ENCODE peak calls at places on chromosome 16, in six cellular contexts. One of them, this sample, is unnamed.

GRCh38 chr16:726438-727290 is at the start of the genes CCDC78 and HAGHL:
- DNase-seq in CD8-positive, alpha-beta T cell: peak; percentile 67
- DNase-seq in adrenal gland: peak; percentile 53
- DNase-seq in AG04450: no peak
- DNase-seq in GM23248: peak; percentile 63
- DNase-seq in CD8-positive, alpha-beta memory T cell: peak; percentile 64
- DNase-seq in this sample: peak; percentile 95

GRCh38 chr16:57575468-57576277 is 33.2 kb downstream of the ADGRG5 start:
- DNase-seq in CD8-positive, alpha-beta T cell: no peak
- DNase-seq in adrenal gland: no peak
- DNase-seq in AG04450: no peak
- DNase-seq in GM23248: no peak
- DNase-seq in CD8-positive, alpha-beta memory T cell: no peak
- DNase-seq in this sample: no peak

GRCh38 chr16:30518552-30518951 is 7.8 kb downstream of the ZNF768 start:
- DNase-seq in CD8-positive, alpha-beta T cell: no peak
- DNase-seq in adrenal gland: no peak
- DNase-seq in AG04450: no peak
- DNase-seq in GM23248: no peak
- DNase-seq in CD8-positive, alpha-beta memory T cell: no peak
- DNase-seq in this sample: no peak

GRCh38 chr16:57555831-57556230 is 13.4 kb downstream of the ADGRG5 start:
- DNase-seq in CD8-positive, alpha-beta T cell: no peak
- DNase-seq in adrenal gland: no peak
- DNase-seq in AG04450: no peak
- DNase-seq in GM23248: no peak
- DNase-seq in CD8-positive, alpha-beta memory T cell: no peak
- DNase-seq in this sample: no peak

GRCh38 chr16:27098366-27099050 is 31.8 kb downstream of the C16orf82 start:
- DNase-seq in CD8-positive, alpha-beta T cell: no peak
- DNase-seq in adrenal gland: no peak
- DNase-seq in AG04450: no peak
- DNase-seq in GM23248: no peak
- DNase-seq in CD8-positive, alpha-beta memory T cell: no peak
- DNase-seq in this sample: no peak

GRCh38 chr16:74304164-74304834 is 7.7 kb downstream of the PSMD7 start:
- DNase-seq in CD8-positive, alpha-beta T cell: no peak
- DNase-seq in adrenal gland: no peak
- DNase-seq in AG04450: no peak
- DNase-seq in GM23248: peak; percentile 43
- DNase-seq in CD8-positive, alpha-beta memory T cell: no peak
- DNase-seq in this sample: no peak

GRCh38 chr16:58582971-58583765 is 46.5 kb downstream of the CNOT1 start:
- DNase-seq in CD8-positive, alpha-beta T cell: no peak
- DNase-seq in adrenal gland: no peak
- DNase-seq in AG04450: no peak
- DNase-seq in GM23248: no peak
- DNase-seq in CD8-positive, alpha-beta memory T cell: no peak
- DNase-seq in this sample: no peak

GRCh38 chr16:88553739-88554138 is 16.5 kb upstream of the ZC3H18 start:
- DNase-seq in CD8-positive, alpha-beta T cell: no peak
- DNase-seq in adrenal gland: no peak
- DNase-seq in AG04450: no peak
- DNase-seq in GM23248: no peak
- DNase-seq in CD8-positive, alpha-beta memory T cell: no peak
- DNase-seq in this sample: no peak

GRCh38 chr16:57446530-57447141 is 549 bp downstream of the CIAPIN1 start:
- DNase-seq in CD8-positive, alpha-beta T cell: peak; percentile 19
- DNase-seq in adrenal gland: peak; percentile 75
- DNase-seq in AG04450: no peak
- DNase-seq in GM23248: peak; percentile 67
- DNase-seq in CD8-positive, alpha-beta memory T cell: no peak
- DNase-seq in this sample: peak; percentile 88

GRCh38 chr16:66933776-66934137 is 445 bp downstream of the CIAO2B start:
- DNase-seq in CD8-positive, alpha-beta T cell: no peak
- DNase-seq in adrenal gland: no peak
- DNase-seq in AG04450: no peak
- DNase-seq in GM23248: no peak
- DNase-seq in CD8-positive, alpha-beta memory T cell: no peak
- DNase-seq in this sample: no peak

GRCh38 chr16:73268311-73268997 is 220.5 kb upstream of the ZFHX3 start:
- DNase-seq in CD8-positive, alpha-beta T cell: no peak
- DNase-seq in adrenal gland: no peak
- DNase-seq in AG04450: no peak
- DNase-seq in GM23248: peak; percentile 30
- DNase-seq in CD8-positive, alpha-beta memory T cell: no peak
- DNase-seq in this sample: peak; percentile 69

GRCh38 chr16:933581-933980 is 37.2 kb downstream of the LMF1 start:
- DNase-seq in CD8-positive, alpha-beta T cell: no peak
- DNase-seq in adrenal gland: no peak
- DNase-seq in AG04450: no peak
- DNase-seq in GM23248: no peak
- DNase-seq in CD8-positive, alpha-beta memory T cell: no peak
- DNase-seq in this sample: peak; percentile 80

GRCh38 chr16:64489449-64489848 is 632.4 kb downstream of the CDH11 start:
- DNase-seq in CD8-positive, alpha-beta T cell: no peak
- DNase-seq in adrenal gland: no peak
- DNase-seq in AG04450: no peak
- DNase-seq in GM23248: no peak
- DNase-seq in CD8-positive, alpha-beta memory T cell: no peak
- DNase-seq in this sample: no peak

GRCh38 chr16:89880477-89881367 is 7.3 kb downstream of the TCF25 start:
- DNase-seq in CD8-positive, alpha-beta T cell: no peak
- DNase-seq in adrenal gland: no peak
- DNase-seq in AG04450: no peak
- DNase-seq in GM23248: no peak
- DNase-seq in CD8-positive, alpha-beta memory T cell: no peak
- DNase-seq in this sample: peak; percentile 18

GRCh38 chr16:83925957-83926725 is 26.9 kb upstream of the OSGIN1 start:
- DNase-seq in CD8-positive, alpha-beta T cell: no peak
- DNase-seq in adrenal gland: no peak
- DNase-seq in AG04450: no peak
- DNase-seq in GM23248: no peak
- DNase-seq in CD8-positive, alpha-beta memory T cell: no peak
- DNase-seq in this sample: peak; percentile 51

GRCh38 chr16:83924686-83925085 is 25.8 kb downstream of the MLYCD start:
- DNase-seq in CD8-positive, alpha-beta T cell: no peak
- DNase-seq in adrenal gland: no peak
- DNase-seq in AG04450: no peak
- DNase-seq in GM23248: no peak
- DNase-seq in CD8-positive, alpha-beta memory T cell: no peak
- DNase-seq in this sample: peak; percentile 57

GRCh38 chr16:83928341-83929055 is 24.5 kb upstream of the OSGIN1 start:
- DNase-seq in CD8-positive, alpha-beta T cell: no peak
- DNase-seq in adrenal gland: peak; percentile 50
- DNase-seq in AG04450: peak; percentile 45
- DNase-seq in GM23248: peak; percentile 86
- DNase-seq in CD8-positive, alpha-beta memory T cell: no peak
- DNase-seq in this sample: peak; percentile 97

GRCh38 chr16:83925095-83925905 is 26.4 kb downstream of the MLYCD start:
- DNase-seq in CD8-positive, alpha-beta T cell: no peak
- DNase-seq in adrenal gland: no peak
- DNase-seq in AG04450: no peak
- DNase-seq in GM23248: no peak
- DNase-seq in CD8-positive, alpha-beta memory T cell: no peak
- DNase-seq in this sample: peak; percentile 25

GRCh38 chr16:83926726-83927397 is 26.2 kb upstream of the OSGIN1 start:
- DNase-seq in CD8-positive, alpha-beta T cell: peak; percentile 60
- DNase-seq in adrenal gland: peak; percentile 84
- DNase-seq in AG04450: peak; percentile 30
- DNase-seq in GM23248: peak; percentile 84
- DNase-seq in CD8-positive, alpha-beta memory T cell: peak; percentile 39
- DNase-seq in this sample: peak; percentile 98
- H3K4me3 ChIP-seq in CD8-positive, alpha-beta T cell: no peak overlapping the region
- H3K4me3 ChIP-seq in adrenal gland: no peak overlapping the region
- H3K4me3 ChIP-seq in AG04450: no peak overlapping the region
- H3K4me3 ChIP-seq in GM23248: peak overlapping the region; percentile 40
- H3K4me3 ChIP-seq in CD8-positive, alpha-beta memory T cell: no peak overlapping the region
- H3K4me3 ChIP-seq in this sample: peak overlapping the region; percentile 60

DNA sequence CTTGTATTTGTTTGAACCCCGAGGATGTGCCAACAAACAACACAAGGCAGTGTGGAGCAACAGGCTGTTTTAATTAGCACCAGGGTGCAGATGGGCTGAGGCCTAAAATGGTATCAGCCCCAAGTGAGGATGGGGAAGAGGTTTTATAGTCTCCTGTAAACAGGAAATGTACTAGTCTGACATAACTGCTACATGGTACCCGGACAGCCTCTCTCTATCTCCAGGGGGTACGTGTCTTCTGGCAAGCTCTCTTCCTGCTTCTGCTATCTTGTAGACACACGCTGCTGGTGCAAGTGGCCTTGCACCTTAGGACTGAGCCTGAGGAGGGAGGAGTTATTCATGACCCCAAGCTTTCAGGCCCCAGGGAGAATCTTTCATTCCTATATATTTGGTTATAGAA is 2451.0 kb downstream of the TP53TG3F start:
- DNase-seq in CD8-positive, alpha-beta T cell: no peak
- DNase-seq in adrenal gland: no peak
- DNase-seq in AG04450: no peak
- DNase-seq in GM23248: no peak
- DNase-seq in CD8-positive, alpha-beta memory T cell: no peak
- DNase-seq in this sample: peak; percentile 38
- H3K9me3 ChIP-seq in CD8-positive, alpha-beta T cell: no peaks in the 10 kb centered on the region
- H3K9me3 ChIP-seq in adrenal gland: no peaks in the 10 kb centered on the region
- H3K9me3 ChIP-seq in AG04450: peaks cover 58% of the 10 kb centered on the region
- H3K9me3 ChIP-seq in GM23248: no peaks in the 10 kb centered on the region
- H3K9me3 ChIP-seq in CD8-positive, alpha-beta memory T cell: peaks cover 12% of the 10 kb centered on the region
- H3K9me3 ChIP-seq in this sample: peaks cover 3% of the 10 kb centered on the region

GRCh38 chr16:8866884-8867482 is 1.8 kb downstream of the CARHSP1 start:
- DNase-seq in CD8-positive, alpha-beta T cell: no peak
- DNase-seq in adrenal gland: peak; percentile 42
- DNase-seq in AG04450: no peak
- DNase-seq in GM23248: peak; percentile 64
- DNase-seq in CD8-positive, alpha-beta memory T cell: no peak
- DNase-seq in this sample: no peak

GRCh38 chr16:8864480-8864879 is 4.3 kb downstream of the CARHSP1 start:
- DNase-seq in CD8-positive, alpha-beta T cell: no peak
- DNase-seq in adrenal gland: no peak
- DNase-seq in AG04450: no peak
- DNase-seq in GM23248: no peak
- DNase-seq in CD8-positive, alpha-beta memory T cell: no peak
- DNase-seq in this sample: peak; percentile 58

GRCh38 chr16:8867483-8868271 is 1.1 kb downstream of the CARHSP1 start:
- DNase-seq in CD8-positive, alpha-beta T cell: peak; percentile 35
- DNase-seq in adrenal gland: peak; percentile 51
- DNase-seq in AG04450: no peak
- DNase-seq in GM23248: peak; percentile 60
- DNase-seq in CD8-positive, alpha-beta memory T cell: peak; percentile 43
- DNase-seq in this sample: peak; percentile 92

GRCh38 chr16:8865145-8865882 is 3.5 kb downstream of the CARHSP1 start:
- DNase-seq in CD8-positive, alpha-beta T cell: no peak
- DNase-seq in adrenal gland: no peak
- DNase-seq in AG04450: no peak
- DNase-seq in GM23248: no peak
- DNase-seq in CD8-positive, alpha-beta memory T cell: no peak
- DNase-seq in this sample: peak; percentile 76

DNA sequence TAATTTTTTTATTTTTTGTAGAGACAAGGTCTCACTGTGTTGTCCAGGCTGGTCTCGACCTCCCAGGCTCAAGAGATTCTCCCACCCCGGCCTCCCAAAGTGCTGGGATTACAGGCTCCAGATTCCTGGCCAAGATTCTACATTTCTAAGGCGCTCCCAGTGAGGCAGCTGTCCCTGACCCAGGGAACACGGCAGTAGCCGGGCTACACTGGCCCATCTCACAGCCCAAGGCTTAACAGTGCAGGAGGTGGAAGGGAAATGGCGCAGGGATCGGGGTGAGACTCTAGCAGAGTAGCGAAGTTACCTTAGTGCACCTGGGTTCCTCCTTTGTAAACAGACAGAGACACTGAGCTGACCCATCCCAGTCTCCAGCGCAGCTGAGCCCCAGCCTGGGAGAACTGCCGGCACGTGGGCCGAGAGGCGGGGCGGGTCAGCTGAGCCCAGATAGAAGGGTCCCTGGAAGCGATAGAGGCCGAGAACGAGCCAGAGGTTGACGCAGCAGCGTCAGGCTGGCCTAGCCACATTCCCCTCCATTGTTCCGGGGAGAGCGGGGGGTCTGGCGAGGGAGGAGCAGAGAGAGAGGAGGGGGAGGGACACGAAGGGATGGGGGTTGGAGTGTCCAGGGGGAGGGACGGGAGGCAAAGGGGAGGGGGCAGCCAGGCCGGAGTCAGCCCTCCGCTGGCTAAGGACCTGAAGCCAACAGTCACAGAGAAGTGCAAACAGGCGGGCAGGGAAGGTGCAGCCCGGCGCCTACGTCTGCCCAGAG is 2.5 kb downstream of the CARHSP1 start:
- DNase-seq in CD8-positive, alpha-beta T cell: no peak
- DNase-seq in adrenal gland: peak; percentile 80
- DNase-seq in AG04450: no peak
- DNase-seq in GM23248: peak; percentile 51
- DNase-seq in CD8-positive, alpha-beta memory T cell: no peak
- DNase-seq in this sample: peak; percentile 90
- H3K4me3 ChIP-seq in CD8-positive, alpha-beta T cell: no peak overlapping the region
- H3K4me3 ChIP-seq in adrenal gland: no peak overlapping the region
- H3K4me3 ChIP-seq in AG04450: peak overlapping the region; percentile 68
- H3K4me3 ChIP-seq in GM23248: peak overlapping the region; percentile 97
- H3K4me3 ChIP-seq in CD8-positive, alpha-beta memory T cell: no peak overlapping the region
- H3K4me3 ChIP-seq in this sample: peak overlapping the region; percentile 75

GRCh38 chr16:35746281-35746962 is 2287.0 kb downstream of the TP53TG3F start:
- DNase-seq in CD8-positive, alpha-beta T cell: no peak
- DNase-seq in adrenal gland: no peak
- DNase-seq in AG04450: no peak
- DNase-seq in GM23248: no peak
- DNase-seq in CD8-positive, alpha-beta memory T cell: no peak
- DNase-seq in this sample: peak; percentile 45
- H3K9me3 ChIP-seq in CD8-positive, alpha-beta T cell: no peaks in the 10 kb centered on the region
- H3K9me3 ChIP-seq in adrenal gland: no peaks in the 10 kb centered on the region
- H3K9me3 ChIP-seq in AG04450: peaks cover 66% of the 10 kb centered on the region
- H3K9me3 ChIP-seq in GM23248: no peaks in the 10 kb centered on the region
- H3K9me3 ChIP-seq in CD8-positive, alpha-beta memory T cell: no peaks in the 10 kb centered on the region
- H3K9me3 ChIP-seq in this sample: no peaks in the 10 kb centered on the region

DNA sequence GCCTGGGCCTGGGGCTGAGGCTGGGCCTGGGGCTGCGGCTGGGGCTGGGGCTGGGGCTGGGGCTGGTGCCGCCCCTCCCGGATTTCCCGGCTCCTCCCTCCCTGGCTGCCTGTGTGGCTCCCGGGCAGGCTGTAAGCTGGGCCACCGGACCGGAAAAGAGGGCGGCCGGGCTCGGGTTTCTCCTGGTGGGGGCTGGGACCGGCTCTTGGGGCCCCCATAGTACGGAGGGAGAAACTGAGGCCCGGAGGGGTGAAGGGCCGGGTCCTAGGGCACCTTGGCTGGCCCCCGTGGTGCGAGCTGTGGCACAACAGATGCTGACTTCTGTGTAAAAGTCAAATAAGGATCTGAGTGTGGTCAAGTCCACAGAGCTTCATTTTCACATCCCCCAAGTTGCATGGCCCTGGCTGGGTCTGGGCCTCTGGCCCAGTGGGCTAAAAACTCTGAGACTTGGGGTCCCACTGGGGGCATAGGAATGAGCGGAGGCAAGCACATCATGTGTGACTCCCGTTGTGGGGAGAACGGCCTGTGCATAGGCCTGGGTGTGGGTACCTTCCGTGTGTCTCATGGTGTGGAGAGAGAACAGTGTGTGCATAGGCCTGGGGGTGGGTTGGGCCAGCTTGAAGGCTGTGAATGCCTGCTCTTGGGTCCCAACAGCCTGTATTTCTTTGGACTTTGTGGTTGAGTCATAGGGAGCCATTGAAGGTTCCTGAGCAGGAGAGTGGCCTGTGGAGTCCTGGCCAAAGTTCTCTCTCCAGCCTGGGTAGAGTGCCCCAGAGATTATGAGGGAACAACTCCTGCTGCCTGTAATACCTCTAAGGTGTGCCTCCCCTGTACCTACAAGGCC is 123.9 kb upstream of the CIBAR2 start:
- DNase-seq in CD8-positive, alpha-beta T cell: no peak
- DNase-seq in adrenal gland: peak; percentile 47
- DNase-seq in AG04450: no peak
- DNase-seq in GM23248: peak; percentile 40
- DNase-seq in CD8-positive, alpha-beta memory T cell: no peak
- DNase-seq in this sample: peak; percentile 96
- H3K4me3 ChIP-seq in CD8-positive, alpha-beta T cell: no peak overlapping the region
- H3K4me3 ChIP-seq in adrenal gland: no peak overlapping the region
- H3K4me3 ChIP-seq in AG04450: peak overlapping the region; percentile 13
- H3K4me3 ChIP-seq in GM23248: peak overlapping the region; percentile 71
- H3K4me3 ChIP-seq in CD8-positive, alpha-beta memory T cell: no peak overlapping the region
- H3K4me3 ChIP-seq in this sample: peak overlapping the region; percentile 70